ENCODE peak calls at places on chromosomes 7 and 10, in seven cellular contexts. H is KG1, J is transverse colon, B is posterior cingulate gyrus, K is left cardiac atrium, P is B cell, F is A549. I is an unnamed sample.

GRCh38 chr10:79948976-79949722 is at the start of gene SFTPD:
- DNase-seq in H (no peak), J (no peak), B (no peak), K (no peak), P (no peak), F (no peak), I (no peak)

GRCh38 chr10:100826983-100827818 is 81.8 kb downstream of the PAX2 start:
- DNase-seq in H (no peak), J (peak), B (no peak), K (no peak), P (peak), F (peak), I (no peak)

GRCh38 chr10:117503170-117503885 is 39.2 kb upstream of the EMX2 start:
- DNase-seq in H (no peak), J (no peak), B (no peak), K (no peak), P (no peak), F (no peak), I (no peak)

GRCh38 chr10:76456190-76456589 is 1024.8 kb downstream of the LRMDA start:
- DNase-seq in H (no peak), J (no peak), B (no peak), K (peak), P (no peak), F (no peak), I (peak)

GRCh38 chr7:54778166-54778565 is 19.2 kb upstream of the SEC61G start:
- DNase-seq in H (no peak), J (no peak), B (no peak), K (no peak), P (no peak), F (no peak), I (no peak)

GRCh38 chr7:5406957-5407930 is 16.4 kb downstream of the TNRC18 start:
- DNase-seq in H (no peak), J (no peak), B (no peak), K (no peak), P (no peak), F (no peak), I (no peak)

GRCh38 chr7:19413444-19413965 is 268.3 kb upstream of the FERD3L start:
- DNase-seq in H (no peak), J (no peak), B (no peak), K (no peak), P (no peak), F (no peak), I (no peak)

GRCh38 chr7:151825711-151826110 is 51.2 kb downstream of the PRKAG2 start:
- DNase-seq in H (no peak), J (no peak), B (peak), K (no peak), P (no peak), F (no peak), I (peak)

GRCh38 chr7:108584211-108584610 is 14.5 kb downstream of the DNAJB9 start:
- DNase-seq in H (no peak), J (no peak), B (no peak), K (no peak), P (no peak), F (no peak), I (no peak)

GRCh38 chr10:47451275-47451997 is 32.5 kb downstream of the ANXA8 start:
- DNase-seq in H (no peak), J (no peak), B (peak), K (no peak), P (no peak), F (no peak), I (no peak)

GRCh38 chr10:75959209-75959608 is 527.8 kb downstream of the LRMDA start:
- DNase-seq in H (no peak), J (no peak), B (no peak), K (no peak), P (no peak), F (peak), I (no peak)

GRCh38 chr10:78177013-78177370 is 143.3 kb downstream of the RPS24 start:
- DNase-seq in H (no peak), J (no peak), B (peak), K (no peak), P (no peak), F (no peak), I (no peak)

GRCh38 chr10:77131214-77131613 is 506.4 kb downstream of the KCNMA1 start:
- DNase-seq in H (no peak), J (no peak), B (no peak), K (no peak), P (no peak), F (no peak), I (no peak)

GRCh38 chr10:33661580-33662269 is 327.3 kb upstream of the NRP1 start:
- DNase-seq in H (peak), J (peak), B (peak), K (peak), P (no peak), F (peak), I (peak)

GRCh38 chr7:2560175-2560695 is 1.5 kb downstream of the IQCE start:
- DNase-seq in H (no peak), J (no peak), B (no peak), K (no peak), P (no peak), F (no peak), I (peak)

GRCh38 chr7:158525648-158526484 is 61.8 kb downstream of the PTPRN2 start:
- DNase-seq in H (no peak), J (no peak), B (no peak), K (no peak), P (no peak), F (no peak), I (no peak)

GRCh38 chr7:6419310-6419773 is 28.4 kb downstream of the DAGLB start:
- DNase-seq in H (no peak), J (no peak), B (peak), K (no peak), P (no peak), F (no peak), I (no peak)

GRCh38 chr10:95819620-95820329 is 63.8 kb downstream of the ENTPD1 start:
- DNase-seq in H (no peak), J (no peak), B (no peak), K (no peak), P (no peak), F (no peak), I (no peak)

GRCh38 chr7:1246871-1247526 is 14.3 kb downstream of the UNCX start:
- DNase-seq in H (no peak), J (no peak), B (peak), K (no peak), P (no peak), F (no peak), I (no peak)

GRCh38 chr10:66538908-66539307 is 386.9 kb upstream of the LRRTM3 start:
- DNase-seq in H (no peak), J (no peak), B (no peak), K (no peak), P (no peak), F (no peak), I (no peak)

GRCh38 chr10:19719320-19719719 is 96.9 kb upstream of the PLXDC2 start:
- DNase-seq in H (no peak), J (no peak), B (no peak), K (no peak), P (no peak), F (no peak), I (no peak)

GRCh38 chr7:65749039-65749438 is 123.8 kb upstream of the VKORC1L1 start:
- DNase-seq in H (no peak), J (no peak), B (no peak), K (no peak), P (no peak), F (no peak), I (no peak)

GRCh38 chr10:97543025-97543546 is 29.5 kb upstream of the ANKRD2 start:
- DNase-seq in H (peak), J (peak), B (peak), K (peak), P (no peak), F (peak), I (peak)

GRCh38 chr7:36278069-36278766 is 111.4 kb upstream of the ANLN start:
- DNase-seq in H (no peak), J (no peak), B (no peak), K (no peak), P (no peak), F (no peak), I (no peak)

GRCh38 chr10:121498071-121498470 is 100.2 kb downstream of the FGFR2 start:
- DNase-seq in H (no peak), J (no peak), B (no peak), K (no peak), P (no peak), F (no peak), I (no peak)

GRCh38 chr7:29239638-29240037 is 45.1 kb downstream of the CHN2 start:
- DNase-seq in H (no peak), J (no peak), B (no peak), K (no peak), P (no peak), F (peak), I (no peak)

GRCh38 chr10:3136763-3137611 is 35.6 kb downstream of the PITRM1 start:
- DNase-seq in H (no peak), J (peak), B (peak), K (peak), P (peak), F (no peak), I (peak)

GRCh38 chr7:836429-836828 is 4.2 kb downstream of the SUN1 start:
- DNase-seq in H (no peak), J (peak), B (peak), K (no peak), P (no peak), F (peak), I (peak)

GRCh38 chr10:77383861-77384553 is 253.6 kb downstream of the KCNMA1 start:
- DNase-seq in H (no peak), J (no peak), B (peak), K (no peak), P (peak), F (no peak), I (no peak)

GRCh38 chr10:22010973-22011408 is 7.5 kb upstream of the DNAJC1 start:
- DNase-seq in H (peak), J (no peak), B (no peak), K (no peak), P (no peak), F (no peak), I (no peak)

GRCh38 chr7:109751241-109751640 is 1181.6 kb downstream of the DNAJB9 start:
- DNase-seq in H (no peak), J (no peak), B (no peak), K (no peak), P (no peak), F (peak), I (no peak)

I was measured in Right ventricle myocardium superior.